ENCODE peak calls at places on chromosomes 5 and 9, in five cellular contexts. E, D, V, Q and F are unnamed samples.

GRCh38 chr9:114894801-114895433 is 35.5 kb downstream of the TNFSF8 start:
- DNase-seq in Q (peak), V (peak), E (peak), D (peak), F (no peak)

GRCh38 chr9:111975709-111976108 is 79.1 kb downstream of the UGCG start:
- DNase-seq in V (no peak), Q (peak), D (no peak), E (peak), F (no peak)

GRCh38 chr9:37486616-37487544 is 1.1 kb downstream of the POLR1E start:
- DNase-seq in Q (peak), E (peak), D (peak), V (peak), F (no peak)

GRCh38 chr5:135655326-135655725 is 76.5 kb upstream of the CXCL14 start:
- DNase-seq in E (no peak), Q (no peak), D (no peak), V (no peak), F (no peak)

GRCh38 chr9:96487949-96488348 is 38.0 kb downstream of the HABP4 start:
- DNase-seq in Q (no peak), D (no peak), V (peak), E (no peak), F (no peak)

GRCh38 chr9:124381073-124381945 is 33.9 kb downstream of the PSMB7 start:
- DNase-seq in E (peak), D (no peak), Q (no peak), V (peak), F (no peak)

GRCh38 chr5:67619235-67619634 is 422.6 kb upstream of the CD180 start:
- DNase-seq in E (no peak), V (no peak), D (no peak), Q (no peak), F (no peak)

GRCh38 chr9:134215709-134216448 is 51.5 kb upstream of the RNU6ATAC start:
- DNase-seq in V (peak), D (peak), E (no peak), Q (peak), F (no peak)

GRCh38 chr5:115558388-115558956 is 13.9 kb upstream of the FEM1C start:
- DNase-seq in E (no peak), V (peak), Q (no peak), D (no peak), F (no peak)

GRCh38 chr9:110077926-110078325 is 130.0 kb downstream of the C9orf152 start:
- DNase-seq in D (no peak), E (no peak), V (no peak), Q (no peak), F (no peak)

GRCh38 chr5:179355976-179356968 is 11.0 kb upstream of the ADAMTS2 start:
- DNase-seq in E (no peak), D (no peak), Q (peak), V (peak), F (no peak)

GRCh38 chr9:90726215-90726614 is 75.4 kb upstream of the SYK start:
- DNase-seq in V (no peak), D (no peak), E (no peak), Q (no peak), F (no peak)

GRCh38 chr5:137695651-137696428 is 40.0 kb downstream of the KLHL3 start:
- DNase-seq in Q (no peak), D (no peak), V (no peak), E (no peak), F (no peak)

GRCh38 chr5:137264573-137264972 is 234.6 kb downstream of the SPOCK1 start:
- DNase-seq in E (no peak), V (no peak), D (peak), Q (no peak), F (no peak)

GRCh38 chr9:34590376-34591090 is 1.0 kb upstream of the CNTFR start:
- DNase-seq in E (no peak), Q (no peak), D (no peak), V (no peak), F (peak)

GRCh38 chr9:123238364-123238763 is 30.0 kb downstream of the STRBP start:
- DNase-seq in V (peak), D (no peak), Q (no peak), E (no peak), F (no peak)

GRCh38 chr5:56314536-56314935 is 81.4 kb upstream of the ANKRD55 start:
- DNase-seq in Q (peak), D (no peak), V (peak), E (no peak), F (no peak)

GRCh38 chr5:78506296-78507049 is 142.1 kb downstream of the LHFPL2 start:
- DNase-seq in D (no peak), Q (no peak), E (no peak), V (no peak), F (no peak)